ENCODE peak calls at places on chromosomes 13 and 19, in seven cellular contexts. H, G, F, R, T, W and L are unnamed samples.

GRCh38 chr19:8208119-8208709 is 956 bp upstream of the CERS4 start:
- DNase-seq in H (peak), G (no peak), F (no peak), R (no peak), T (no peak), W (no peak), L (no peak)

GRCh38 chr19:42177686-42178019 is 39.8 kb downstream of the DEDD2 start:
- DNase-seq in H (no peak), G (no peak), F (no peak), R (no peak), T (no peak), W (no peak), L (no peak)

GRCh38 chr13:98187862-98188261 is 10.8 kb upstream of the RNF113B start:
- DNase-seq in H (peak), G (no peak), F (no peak), R (no peak), T (no peak), W (no peak), L (no peak)

GRCh38 chr19:58196911-58197616 is 14.2 kb downstream of the ZNF274 start:
- DNase-seq in H (no peak), G (no peak), F (no peak), R (peak), T (no peak), W (no peak), L (no peak)

GRCh38 chr19:35509861-35510625 is 3.4 kb downstream of the DMKN start:
- DNase-seq in H (peak), G (no peak), F (peak), R (peak), T (peak), W (peak), L (peak)

GRCh38 chr13:101511766-101512165 is 59.3 kb downstream of the ITGBL1 start:
- DNase-seq in H (no peak), G (no peak), F (no peak), R (no peak), T (no peak), W (no peak), L (no peak)

GRCh38 chr13:94595006-94595942 is 678 bp downstream of the TGDS start:
- DNase-seq in H (no peak), G (no peak), F (peak), R (peak), T (no peak), W (peak), L (peak)

GRCh38 chr19:16820056-16820455 is 9.1 kb upstream of the SIN3B start:
- DNase-seq in H (no peak), G (no peak), F (no peak), R (no peak), T (no peak), W (no peak), L (no peak)

GRCh38 chr13:86383561-86383960 is 584.3 kb upstream of the SLITRK6 start:
- DNase-seq in H (no peak), G (no peak), F (no peak), R (no peak), T (no peak), W (no peak), L (no peak)

GRCh38 chr19:912181-913079 is 589 bp downstream of the R3HDM4 start:
- DNase-seq in H (no peak), G (no peak), F (no peak), R (no peak), T (no peak), W (no peak), L (no peak)

GRCh38 chr13:33262069-33262487 is 23.5 kb downstream of the STARD13 start:
- DNase-seq in H (no peak), G (no peak), F (no peak), R (peak), T (no peak), W (peak), L (no peak)